ENCODE peak calls at places on chromosomes 5 and 9, in six cellular contexts. B is A549, Q is H1, G is K562, W is HepG2, F is GM12878. K is an unnamed sample.

GRCh38 chr5:91269198-91269597 is 113.9 kb downstream of the ARRDC3 start:
- DNase-seq in F (no peak), B (no peak), G (no peak), W (no peak), Q (no peak), K (no peak)

GRCh38 chr9:84170521-84171141 is 169.9 kb downstream of the SLC28A3 start:
- DNase-seq in G (peak; percentile 7), W (peak; percentile 45), Q (no peak), B (peak; percentile 37), F (no peak), K (peak; percentile 46)

GRCh38 chr5:138539791-138540190 is 3.2 kb downstream of the ETF1 start:
- DNase-seq in W (no peak), G (no peak), Q (no peak), F (no peak), B (no peak), K (no peak)

GRCh38 chr5:43352916-43353315 is 39.7 kb upstream of the HMGCS1 start:
- DNase-seq in Q (no peak), B (no peak), G (no peak), W (no peak), F (no peak), K (no peak)

GRCh38 chr5:41995193-41995592 is 70.1 kb downstream of the FBXO4 start:
- DNase-seq in F (no peak), B (no peak), G (no peak), W (no peak), Q (no peak), K (no peak)

GRCh38 chr5:167950126-167950721 is 341.2 kb upstream of the WWC1 start:
- DNase-seq in B (no peak), G (no peak), W (no peak), F (no peak), Q (no peak), K (no peak)

GRCh38 chr5:163504091-163504931 is 1.1 kb upstream of the MAT2B start:
- DNase-seq in Q (no peak), G (peak; percentile 37), F (no peak), B (peak; percentile 41), W (peak; percentile 27), K (peak; percentile 33)

GRCh38 chr9:101119206-101119819 is 90.8 kb downstream of the PLPPR1 start:
- DNase-seq in W (peak; percentile 57), G (peak; percentile 47), Q (peak; percentile 92), B (peak; percentile 58), F (no peak), K (peak; percentile 44)

GRCh38 chr9:93329632-93330286 is 121.7 kb upstream of the FAM120A start:
- DNase-seq in F (no peak), Q (no peak), B (peak; percentile 42), W (peak; percentile 56), G (no peak), K (no peak)

GRCh38 chr9:27125030-27125429 is 16.0 kb downstream of the TEK start:
- DNase-seq in F (no peak), W (no peak), Q (no peak), G (no peak), B (peak; percentile 70), K (no peak)

GRCh38 chr5:143889986-143890385 is 78.0 kb downstream of the HMHB1 start:
- DNase-seq in F (no peak), Q (no peak), B (no peak), W (no peak), G (no peak), K (no peak)

GRCh38 chr9:110752766-110753165 is 84.2 kb downstream of the MUSK start:
- DNase-seq in B (peak; percentile 88), Q (no peak), W (no peak), F (no peak), G (no peak), K (no peak)

GRCh38 chr5:96868603-96869371 is 7.5 kb upstream of the ERAP2 start:
- DNase-seq in Q (no peak), G (peak; percentile 33), F (no peak), B (peak; percentile 76), W (peak; percentile 62), K (peak; percentile 32)

GRCh38 chr9:128729302-128729701 is 5.4 kb upstream of the ZDHHC12 start:
- DNase-seq in F (no peak), W (no peak), G (no peak), Q (no peak), B (no peak), K (peak; percentile 62)

GRCh38 chr9:81724242-81724889 is 35.0 kb upstream of the TLE1 start:
- DNase-seq in W (no peak), G (no peak), Q (no peak), F (no peak), B (no peak), K (no peak)

GRCh38 chr5:143972068-143972467 is 160.1 kb downstream of the HMHB1 start:
- DNase-seq in W (no peak), B (no peak), Q (no peak), F (no peak), G (no peak), K (no peak)

GRCh38 chr5:89351232-89351631 is 468.2 kb upstream of the MEF2C start:
- DNase-seq in G (no peak), B (peak; percentile 5), W (no peak), F (no peak), Q (no peak), K (no peak)

GRCh38 chr5:135442387-135443256 is 4.5 kb downstream of the DCANP1 start:
- DNase-seq in F (no peak), W (no peak), B (no peak), Q (peak; percentile 28), G (no peak), K (no peak)

GRCh38 chr5:72041643-72042042 is 65.6 kb upstream of the MAP1B start:
- DNase-seq in B (no peak), G (no peak), Q (no peak), F (no peak), W (no peak), K (no peak)

GRCh38 chr5:90161399-90161798 is 248.2 kb downstream of the CETN3 start:
- DNase-seq in B (peak; percentile 20), Q (peak; percentile 52), G (peak; percentile 8), F (no peak), W (peak; percentile 18), K (peak; percentile 20)

GRCh38 chr9:138060365-138060764 is 182.8 kb downstream of the CACNA1B start:
- DNase-seq in Q (no peak), F (no peak), W (no peak), G (no peak), B (no peak), K (no peak)

DNA sequence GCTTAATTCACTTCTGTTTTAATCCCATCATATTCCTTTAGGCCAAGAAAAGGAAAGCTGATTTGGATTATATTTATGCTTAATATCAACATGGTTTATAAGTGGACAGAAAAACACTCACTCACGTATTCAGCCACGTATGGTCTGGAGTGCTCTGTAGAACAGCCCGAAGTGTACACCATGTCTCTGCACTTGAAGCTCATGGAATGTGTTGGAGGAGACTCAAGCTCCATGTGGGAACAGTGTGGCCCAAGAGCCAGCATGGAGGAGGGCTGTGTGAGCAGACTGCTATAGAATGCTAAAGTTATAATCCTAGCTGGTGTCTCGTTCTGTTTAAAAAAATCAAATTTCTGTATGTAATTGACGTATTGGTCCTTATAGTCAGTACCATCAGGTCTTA is 32.9 kb downstream of the OTULINL start:
- DNase-seq in G (no peak), W (no peak), F (no peak), B (no peak), Q (no peak), K (no peak)
- TF ChIP-seq CHD2 in G (no peak), W (no peak), F (no peak), B (no peak), Q (no peak), K (no peak)

GRCh38 chr5:124057161-124057814 is 545.3 kb downstream of the CSNK1G3 start:
- DNase-seq in Q (no peak), F (peak; percentile 47), G (no peak), B (no peak), W (no peak), K (no peak)

GRCh38 chr5:124060010-124060409 is 548.0 kb downstream of the CSNK1G3 start:
- DNase-seq in F (no peak), W (no peak), B (no peak), G (no peak), Q (no peak), K (no peak)

GRCh38 chr5:124056326-124057160 is 544.6 kb downstream of the CSNK1G3 start:
- DNase-seq in W (no peak), B (no peak), G (no peak), F (peak; percentile 46), Q (no peak), K (no peak)

GRCh38 chr5:124059200-124059599 is 547.2 kb downstream of the CSNK1G3 start:
- DNase-seq in G (no peak), B (no peak), W (no peak), Q (no peak), F (no peak), K (no peak)

DNA sequence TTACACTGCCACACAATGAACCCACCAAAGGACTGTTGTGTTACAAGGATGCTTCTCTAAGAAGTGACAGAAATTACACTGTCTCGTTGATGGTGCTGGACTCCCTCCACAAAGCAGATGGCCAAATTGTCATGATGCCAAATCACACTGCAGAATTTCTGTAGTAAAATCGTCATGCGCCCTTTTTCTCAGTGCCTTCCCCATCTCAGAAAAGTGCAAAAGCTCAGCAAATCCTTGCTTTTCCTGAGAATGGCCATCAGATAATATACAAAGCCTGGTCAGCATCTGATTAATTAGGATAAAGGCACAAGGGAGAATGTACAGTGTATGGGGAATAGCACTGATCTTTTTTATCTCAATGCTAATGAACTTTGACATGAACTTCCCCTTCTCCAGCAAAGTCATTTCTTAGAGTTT is 545.8 kb downstream of the CSNK1G3 start:
- DNase-seq in W (no peak), F (no peak), G (no peak), B (no peak), Q (no peak), K (peak; percentile 57)
- TF ChIP-seq CHD2 in W (no peak), F (no peak), G (no peak), B (no peak), Q (no peak), K (peak; percentile 87)

DNA sequence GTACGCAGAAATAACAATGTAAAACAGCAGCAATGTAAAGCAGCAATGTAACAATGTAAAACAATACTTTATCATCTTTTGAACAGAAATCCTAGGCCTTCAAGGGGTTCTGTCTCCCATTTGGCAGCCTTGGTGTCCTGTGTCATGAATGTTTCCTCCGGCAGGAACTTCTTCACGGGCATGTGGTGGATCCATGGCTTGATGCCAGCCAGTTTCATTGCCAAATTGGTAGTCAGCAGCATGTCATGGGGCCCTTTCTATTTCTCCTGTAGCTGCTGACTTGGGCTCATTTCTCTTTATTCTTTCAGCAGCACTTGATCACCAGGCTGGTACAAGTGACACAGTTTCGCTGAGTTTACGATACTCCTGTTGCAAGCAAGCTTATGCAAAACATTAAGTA is 275.3 kb downstream of the HTR1A start:
- DNase-seq in G (no peak), F (no peak), W (no peak), B (peak; percentile 1), Q (no peak), K (no peak)
- TF ChIP-seq CHD2 in G (no peak), F (no peak), W (no peak), B (no peak), Q (no peak), K (no peak)

GRCh38 chr5:64895748-64896147 is 127.0 kb downstream of the CWC27 start:
- DNase-seq in B (no peak), W (no peak), G (no peak), F (no peak), Q (no peak), K (no peak)

GRCh38 chr5:64900618-64901017 is 131.9 kb downstream of the CWC27 start:
- DNase-seq in W (peak; percentile 62), B (peak; percentile 6), F (no peak), G (no peak), Q (no peak), K (no peak)

DNA sequence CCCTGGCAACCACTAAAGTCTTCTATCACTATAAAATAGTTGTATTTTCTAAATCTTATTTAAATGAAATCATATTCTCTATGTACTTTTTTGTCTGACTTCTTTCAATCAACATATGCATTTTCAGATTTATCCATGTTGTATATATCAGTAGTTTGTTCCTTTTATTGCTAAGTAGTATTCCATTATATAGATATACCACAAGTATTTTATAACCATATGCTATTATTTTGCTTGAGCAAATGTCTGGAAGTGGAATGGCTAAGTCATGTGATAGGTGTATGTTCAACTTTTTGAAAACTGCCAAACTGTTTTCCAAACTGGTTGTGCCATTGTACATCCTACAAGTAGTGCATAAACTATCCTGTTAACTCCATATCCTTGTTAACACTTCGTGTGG is 131.1 kb downstream of the CWC27 start:
- DNase-seq in Q (no peak), W (no peak), F (no peak), B (no peak), G (no peak), K (no peak)
- TF ChIP-seq CHD2 in Q (no peak), W (no peak), F (no peak), B (no peak), G (no peak), K (no peak)